ENCODE peak calls at places on chromosomes 2 and 18, in six cellular contexts. Y, K, G, L, C and R are unnamed samples.

GRCh38 chr2:154370873-154371272 is 327.6 kb upstream of the KCNJ3 start:
- DNase-seq in Y (no peak), C (no peak), K (no peak), L (no peak), G (no peak), R (no peak)

GRCh38 chr2:118748245-118748885 is 99.1 kb downstream of the EN1 start:
- DNase-seq in C (no peak), Y (no peak), L (no peak), K (no peak), G (no peak), R (no peak)

GRCh38 chr2:105062158-105062557 is 24.3 kb downstream of the MRPS9 start:
- DNase-seq in L (no peak), K (no peak), C (no peak), G (no peak), Y (no peak), R (no peak)

GRCh38 chr18:12639990-12640880 is 17.7 kb downstream of the SPIRE1 start:
- DNase-seq in C (peak; percentile 62), L (no peak), G (no peak), K (peak; percentile 82), Y (peak; percentile 68), R (no peak)

GRCh38 chr2:176583530-176584101 is 314.4 kb downstream of the MTX2 start:
- DNase-seq in C (no peak), L (no peak), K (peak; percentile 96), Y (no peak), G (no peak), R (no peak)

GRCh38 chr2:239461551-239462515 is 61.0 kb upstream of the HDAC4 start:
- DNase-seq in C (no peak), G (peak; percentile 7), K (no peak), Y (no peak), L (peak; percentile 14), R (no peak)

GRCh38 chr18:56988022-56988421 is 158.9 kb upstream of the BOD1L2 start:
- DNase-seq in K (no peak), Y (no peak), C (no peak), G (no peak), L (no peak), R (no peak)

GRCh38 chr2:135317375-135317774 is 213.6 kb downstream of the ZRANB3 start:
- DNase-seq in G (no peak), L (no peak), C (no peak), K (no peak), Y (no peak), R (no peak)

GRCh38 chr18:80103231-80103630 is 5.8 kb upstream of the ADNP2 start:
- DNase-seq in G (no peak), K (no peak), C (no peak), Y (no peak), L (no peak), R (no peak)

GRCh38 chr2:135820003-135820618 is 16.9 kb downstream of the LCT start:
- DNase-seq in K (no peak), C (no peak), G (no peak), L (no peak), Y (no peak), R (no peak)

DNA sequence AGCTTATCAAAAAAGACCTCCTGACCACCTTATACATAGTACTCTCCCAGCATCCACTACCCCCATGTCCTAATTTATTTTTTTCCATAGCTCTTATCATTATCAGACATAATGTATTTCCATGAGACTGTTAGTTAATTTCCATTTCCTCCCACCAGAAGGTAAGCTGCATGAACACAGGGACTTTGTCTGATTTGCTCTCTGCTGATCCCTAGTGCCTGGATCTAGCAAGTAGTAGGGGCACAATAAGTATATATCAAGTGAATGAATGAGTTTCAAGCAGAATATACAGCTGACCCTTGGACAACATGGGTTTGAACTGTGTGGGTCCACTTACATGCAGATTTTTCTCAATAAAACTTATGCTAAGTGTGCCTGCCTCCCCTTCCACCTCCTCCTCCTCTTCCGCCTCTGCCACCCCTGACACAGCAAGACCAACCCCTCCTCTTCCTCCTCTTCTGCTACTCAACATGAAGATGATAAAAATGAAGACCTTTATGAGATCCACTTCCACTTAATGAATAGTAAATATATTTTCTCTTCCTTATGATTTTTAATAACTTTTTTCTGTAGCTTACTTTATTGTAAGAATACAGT is 53.8 kb downstream of the CTAGE1 start:
- DNase-seq in C (no peak), K (peak; percentile 46), G (no peak), L (no peak), Y (no peak), R (no peak)
- TF ChIP-seq CTCF in C (peak; percentile 26), K (no peak), G (peak; percentile 10), L (peak; percentile 34), Y (no peak), R (no peak)

DNA sequence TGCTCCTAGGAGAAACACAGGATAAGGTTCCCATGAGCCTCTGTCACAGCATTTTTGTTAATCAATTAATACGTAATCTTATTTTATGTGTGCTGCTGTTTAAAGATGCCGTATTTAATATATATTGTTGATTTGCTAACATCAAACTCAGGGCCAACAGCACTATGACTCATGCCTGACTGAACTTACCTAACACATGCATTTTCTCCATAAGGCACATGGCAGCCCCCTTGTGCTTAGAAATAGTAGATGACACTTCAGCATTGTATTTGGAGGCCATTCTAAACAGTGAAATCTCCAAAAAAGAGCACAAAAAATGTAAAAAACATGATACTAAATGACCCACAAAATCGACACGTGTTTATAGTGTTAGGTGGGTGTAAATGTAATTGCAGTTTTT is 314.8 kb downstream of the MYCN start:
- DNase-seq in G (no peak), Y (no peak), L (no peak), K (no peak), C (no peak), R (no peak)
- TF ChIP-seq CTCF in G (no peak), Y (peak; percentile 13), L (no peak), K (no peak), C (no peak), R (no peak)

DNA sequence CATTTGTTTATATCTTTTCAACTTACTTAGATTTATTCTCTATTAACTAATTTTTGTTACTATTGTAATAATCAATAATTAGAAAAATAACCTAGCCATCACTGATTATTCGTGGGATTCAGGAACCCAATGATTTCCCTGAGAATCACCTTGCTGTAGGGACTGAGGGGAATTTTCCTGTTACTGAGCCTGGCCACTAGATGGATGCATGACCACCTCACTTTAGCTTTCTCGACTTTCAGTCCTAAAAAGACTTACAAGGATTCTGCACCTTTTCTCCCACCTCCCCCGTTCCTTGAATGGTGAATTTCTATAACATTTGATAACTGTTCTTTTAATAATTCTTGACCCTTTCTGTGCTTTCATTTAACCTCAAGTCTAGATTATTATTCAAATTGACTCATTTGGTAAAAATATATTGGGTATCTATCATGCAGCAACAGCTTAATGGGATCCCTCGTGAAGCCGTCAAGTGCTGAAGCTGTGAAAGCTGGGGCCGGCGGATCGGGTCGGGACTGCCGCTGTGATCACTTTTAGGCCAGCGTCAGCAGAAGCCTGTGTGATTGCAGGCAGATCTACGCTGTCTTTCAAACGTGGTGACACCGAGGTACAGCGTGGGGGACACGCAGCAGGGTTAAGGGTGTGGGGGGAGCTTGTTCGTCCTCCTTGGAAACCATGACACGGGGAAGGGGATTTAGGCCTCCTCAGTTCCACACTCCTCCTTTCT is 38.8 kb upstream of the TMEM18 start:
- DNase-seq in Y (no peak), K (no peak), C (no peak), G (no peak), L (no peak), R (no peak)
- TF ChIP-seq CTCF in Y (peak; percentile 47), K (peak; percentile 4), C (peak; percentile 50), G (peak; percentile 63), L (no peak), R (peak; percentile 60)

GRCh38 chr2:5691659-5692529 is at the start of gene SOX11:
- DNase-seq in K (no peak), Y (no peak), C (peak; percentile 97), L (no peak), G (peak; percentile 91), R (peak; percentile 96)
- TF ChIP-seq CTCF in K (no peak), Y (no peak), C (peak; percentile 52), L (no peak), G (peak; percentile 46), R (no peak)

GRCh38 chr18:70450658-70451253 is 161.9 kb downstream of the SOCS6 start:
- DNase-seq in L (no peak), Y (no peak), K (no peak), C (no peak), G (no peak), R (no peak)
- TF ChIP-seq CTCF in L (peak; percentile 18), Y (peak; percentile 44), K (peak; percentile 8), C (peak; percentile 60), G (peak; percentile 66), R (peak; percentile 53)

GRCh38 chr2:106108791-106109190 is 85.3 kb downstream of the UXS1 start:
- DNase-seq in G (no peak), K (no peak), C (no peak), L (no peak), Y (no peak), R (no peak)

GRCh38 chr2:106109675-106110074 is 84.4 kb downstream of the UXS1 start:
- DNase-seq in Y (no peak), C (no peak), K (no peak), L (no peak), G (no peak), R (no peak)

GRCh38 chr2:106106627-106107508 is 87.2 kb downstream of the UXS1 start:
- DNase-seq in K (no peak), Y (no peak), G (no peak), L (no peak), C (no peak), R (no peak)

GRCh38 chr2:106108351-106108750 is 85.8 kb downstream of the UXS1 start:
- DNase-seq in Y (no peak), G (no peak), C (peak; percentile 41), K (peak; percentile 19), L (no peak), R (no peak)

DNA sequence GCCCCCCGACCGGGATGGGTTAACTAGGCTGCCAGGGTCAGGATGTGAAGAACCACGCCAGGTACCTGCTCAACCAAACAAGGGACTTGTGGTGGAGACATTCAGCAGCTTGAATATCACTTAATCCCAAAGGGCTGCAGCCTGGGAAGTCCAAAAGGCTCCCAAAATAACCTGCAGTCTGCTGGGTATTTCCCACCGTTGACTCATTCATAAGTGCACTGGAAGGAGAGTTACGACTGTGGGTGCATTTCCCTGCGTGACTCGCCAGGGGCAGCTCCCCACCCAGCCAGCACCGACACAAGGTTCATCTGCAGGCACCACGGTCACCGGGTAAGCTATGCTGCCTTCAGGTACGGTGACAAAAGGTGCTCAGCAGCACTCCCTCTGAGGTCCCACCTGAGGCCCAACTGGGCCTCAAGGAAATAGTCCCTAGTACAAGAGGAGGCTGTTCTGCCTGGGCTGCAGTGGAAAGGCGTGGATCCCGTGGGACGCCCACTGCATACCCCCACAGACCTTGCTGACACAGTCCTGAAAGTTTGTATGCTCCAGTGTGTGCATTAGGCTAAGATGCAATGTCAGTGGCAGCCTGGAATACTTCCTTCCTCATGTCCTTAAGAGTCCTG is 86.5 kb downstream of the UXS1 start:
- DNase-seq in C (no peak), Y (no peak), G (no peak), K (no peak), L (no peak), R (no peak)
- TF ChIP-seq CTCF in C (no peak), Y (no peak), G (no peak), K (no peak), L (no peak), R (no peak)

DNA sequence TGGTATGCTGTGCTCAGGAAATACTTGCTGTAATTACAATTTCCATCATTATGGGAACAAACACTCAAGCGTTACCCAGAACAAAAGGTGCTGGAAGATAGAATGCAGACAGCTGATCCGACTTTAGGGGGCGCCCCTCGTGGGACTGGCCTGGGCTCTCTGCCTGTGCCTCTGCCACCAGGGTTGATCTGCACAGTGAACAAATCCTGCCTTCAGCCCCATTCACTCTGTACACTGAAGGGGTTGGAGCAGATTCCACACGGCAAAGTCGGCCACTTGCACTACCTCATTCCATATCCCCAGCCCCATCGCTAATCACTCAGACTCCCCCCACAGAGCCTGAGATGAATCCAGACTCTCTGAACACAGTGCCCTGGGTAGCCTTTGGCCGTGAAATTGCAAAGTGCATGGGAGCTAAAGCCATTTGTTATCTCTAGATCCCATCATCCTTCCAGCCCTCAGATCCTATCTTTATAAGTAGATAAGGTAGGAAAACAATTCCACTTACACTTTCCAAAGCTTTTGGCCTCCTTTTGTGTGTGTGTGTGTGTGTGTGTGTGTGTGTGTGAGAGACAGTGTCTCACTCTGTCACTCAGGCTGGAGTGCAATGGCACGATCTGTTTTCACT is 69.3 kb downstream of the INPP5D start:
- DNase-seq in G (no peak), Y (no peak), K (peak; percentile 32), L (no peak), C (no peak), R (peak; percentile 22)
- TF ChIP-seq CTCF in G (peak; percentile 51), Y (peak; percentile 46), K (peak; percentile 49), L (no peak), C (peak; percentile 21), R (peak; percentile 17)